ENCODE peak calls at places on chromosomes 7 and 10, in seven cellular contexts. T is hepatocyte; R is cardiac muscle cell; C is PC-9; H is prostate gland; F is heart left ventricle; J is CD8-positive, alpha-beta memory T cell. W is an unnamed sample.

GRCh38 chr7:135169141-135169935 is 1.2 kb downstream of the CYREN start:
- DNase-seq in J (peak; percentile 49), C (peak; percentile 62), R (peak; percentile 40), F (no peak), H (no peak), T (peak; percentile 39), W (peak; percentile 93)

GRCh38 chr10:93837783-93838677 is 55.7 kb upstream of the SLC35G1 start:
- DNase-seq in H (no peak), J (no peak), C (no peak), F (no peak), R (no peak), T (no peak), W (no peak)

GRCh38 chr10:113520606-113521481 is 32.0 kb upstream of the HABP2 start:
- DNase-seq in H (peak; percentile 75), J (no peak), F (peak; percentile 60), T (peak; percentile 87), C (no peak), R (peak; percentile 83), W (peak; percentile 43)

GRCh38 chr10:126905776-126906703 is 812 bp downstream of the DOCK1 start:
- DNase-seq in R (peak; percentile 43), F (peak; percentile 46), C (no peak), H (no peak), T (peak; percentile 56), J (no peak), W (no peak)

GRCh38 chr7:77649950-77650349 is 46.3 kb upstream of the RSBN1L start:
- DNase-seq in C (no peak), J (no peak), H (no peak), R (peak; percentile 72), T (no peak), F (no peak), W (no peak)

GRCh38 chr7:37713613-37714012 is 30.0 kb downstream of the GPR141 start:
- DNase-seq in H (no peak), F (no peak), R (no peak), J (no peak), T (no peak), C (no peak), W (no peak)

GRCh38 chr10:48207853-48208252 is 66.6 kb downstream of the FRMPD2 start:
- DNase-seq in J (no peak), R (no peak), T (no peak), F (no peak), C (no peak), H (no peak), W (no peak)

GRCh38 chr10:6202684-6203330 is at the start of gene PFKFB3:
- DNase-seq in C (peak; percentile 73), R (peak; percentile 97), J (peak; percentile 90), T (peak; percentile 98), F (peak; percentile 96), H (peak; percentile 95), W (peak; percentile 94)

GRCh38 chr7:78769551-78770101 is 683.8 kb downstream of the MAGI2 start:
- DNase-seq in C (no peak), T (no peak), F (no peak), J (no peak), H (no peak), R (no peak), W (no peak)

GRCh38 chr7:157791666-157792065 is 454.9 kb downstream of the DNAJB6 start:
- DNase-seq in T (no peak), J (no peak), H (no peak), C (no peak), F (no peak), R (no peak), W (no peak)

GRCh38 chr10:33154590-33154989 is 179.9 kb downstream of the NRP1 start:
- DNase-seq in H (no peak), C (no peak), F (no peak), J (no peak), T (no peak), R (peak; percentile 45), W (no peak)

GRCh38 chr7:131525820-131526219 is 30.6 kb downstream of the PODXL start:
- DNase-seq in J (no peak), F (no peak), H (no peak), T (no peak), C (peak; percentile 52), R (no peak), W (no peak)

GRCh38 chr7:70893422-70893821 is 238.5 kb upstream of the GALNT17 start:
- DNase-seq in C (no peak), R (no peak), H (no peak), T (no peak), J (no peak), F (no peak), W (no peak)

GRCh38 chr10:74322141-74322540 is 171.1 kb downstream of the ADK start:
- DNase-seq in C (no peak), R (no peak), T (no peak), J (no peak), F (no peak), H (no peak), W (no peak)

GRCh38 chr10:99540673-99541531 is 8.2 kb downstream of the NKX2-3 start:
- DNase-seq in T (peak; percentile 77), C (no peak), F (no peak), H (no peak), R (no peak), J (no peak), W (peak; percentile 47)

GRCh38 chr10:72075184-72076115 is 12.9 kb downstream of the SPOCK2 start:
- DNase-seq in H (no peak), C (peak; percentile 31), R (no peak), T (no peak), J (no peak), F (no peak), W (no peak)

GRCh38 chr10:22335204-22335956 is 9.9 kb upstream of the SPAG6 start:
- DNase-seq in H (no peak), R (peak; percentile 70), J (peak; percentile 66), C (no peak), F (no peak), T (peak; percentile 72), W (no peak)

GRCh38 chr10:22339761-22340361 is 5.4 kb upstream of the SPAG6 start:
- DNase-seq in R (no peak), J (no peak), H (no peak), C (peak; percentile 60), F (no peak), T (no peak), W (no peak)

GRCh38 chr10:22340362-22341189 is 4.7 kb upstream of the SPAG6 start:
- DNase-seq in R (peak; percentile 88), J (peak; percentile 47), F (peak; percentile 71), H (peak; percentile 53), T (peak; percentile 84), C (no peak), W (peak; percentile 88)

GRCh38 chr10:22341190-22341935 is 3.9 kb upstream of the SPAG6 start:
- DNase-seq in H (no peak), J (no peak), T (peak; percentile 17), R (no peak), F (no peak), C (no peak), W (no peak)

DNA sequence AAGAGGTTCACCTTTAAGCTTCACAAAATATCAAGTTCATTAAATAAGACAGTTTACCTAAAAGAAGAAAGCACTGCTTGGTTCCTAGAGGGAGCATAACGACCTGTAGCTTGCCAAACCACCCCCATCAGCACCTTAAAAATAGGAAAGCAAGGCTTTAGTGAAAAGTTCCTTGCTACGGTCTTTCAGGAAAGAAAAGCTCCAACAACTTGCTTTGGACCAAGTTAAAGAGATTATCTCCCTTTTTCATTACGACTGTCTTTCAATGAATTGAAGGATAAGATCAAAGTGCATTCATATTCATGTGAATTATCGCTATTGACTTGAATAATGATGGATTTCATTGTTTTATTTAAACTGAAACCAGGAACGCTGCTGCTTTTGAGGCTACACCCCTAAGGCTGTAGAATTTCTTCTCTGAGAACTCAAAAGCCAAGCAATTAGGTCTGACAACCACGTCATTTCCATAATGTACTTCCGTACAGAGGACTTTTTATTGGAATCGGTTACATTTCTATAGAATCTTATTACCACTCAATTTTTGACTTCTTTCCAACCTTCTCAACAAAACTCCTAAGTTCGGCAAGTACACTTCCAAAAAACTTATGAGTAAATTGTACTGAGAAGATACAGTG is 6.9 kb upstream of the SPAG6 start:
- DNase-seq in F (no peak), T (no peak), C (no peak), J (no peak), R (no peak), H (no peak), W (no peak)
- H3K4me1 ChIP-seq in F (peaks cover 49% of the 10 kb centered on the region), T (peaks cover 37% of the 10 kb centered on the region), C (peaks cover 6% of the 10 kb centered on the region), J (peaks cover 51% of the 10 kb centered on the region), R (peaks cover 15% of the 10 kb centered on the region), H (peaks cover 12% of the 10 kb centered on the region), W (peaks cover 23% of the 10 kb centered on the region)

GRCh38 chr10:79402951-79403350 is 42.5 kb downstream of the ZCCHC24 start:
- DNase-seq in T (no peak), F (no peak), R (no peak), J (no peak), H (no peak), C (no peak), W (no peak)
- H3K4me1 ChIP-seq in T (peaks cover 92% of the 10 kb centered on the region), F (no peaks in the 10 kb centered on the region), R (peaks cover 80% of the 10 kb centered on the region), J (no peaks in the 10 kb centered on the region), H (peaks cover 60% of the 10 kb centered on the region), C (peaks cover 22% of the 10 kb centered on the region), W (peaks cover 10% of the 10 kb centered on the region)

GRCh38 chr10:119216137-119216536 is 8.8 kb downstream of the GRK5 start:
- DNase-seq in H (no peak), R (no peak), T (no peak), J (no peak), F (no peak), C (no peak), W (no peak)
- H3K4me1 ChIP-seq in H (peaks cover 17% of the 10 kb centered on the region), R (peaks cover 19% of the 10 kb centered on the region), T (peaks cover 63% of the 10 kb centered on the region), J (peaks cover 49% of the 10 kb centered on the region), F (peaks cover 93% of the 10 kb centered on the region), C (no peaks in the 10 kb centered on the region), W (peaks cover 17% of the 10 kb centered on the region)

GRCh38 chr7:138245682-138246081 is 169.4 kb downstream of the AKR1D1 start:
- DNase-seq in R (peak; percentile 91), T (peak; percentile 54), J (no peak), H (no peak), F (no peak), C (no peak), W (no peak)

GRCh38 chr7:138246391-138246790 is 170.1 kb downstream of the AKR1D1 start:
- DNase-seq in J (no peak), F (no peak), R (no peak), C (no peak), H (no peak), T (peak; percentile 19), W (no peak)

GRCh38 chr7:138243430-138243829 is 167.2 kb downstream of the AKR1D1 start:
- DNase-seq in R (peak; percentile 72), H (no peak), J (no peak), T (peak; percentile 65), F (peak; percentile 13), C (no peak), W (no peak)

GRCh38 chr7:138244606-138245005 is 168.3 kb downstream of the AKR1D1 start:
- DNase-seq in C (no peak), T (no peak), J (no peak), R (no peak), H (no peak), F (no peak), W (no peak)

DNA sequence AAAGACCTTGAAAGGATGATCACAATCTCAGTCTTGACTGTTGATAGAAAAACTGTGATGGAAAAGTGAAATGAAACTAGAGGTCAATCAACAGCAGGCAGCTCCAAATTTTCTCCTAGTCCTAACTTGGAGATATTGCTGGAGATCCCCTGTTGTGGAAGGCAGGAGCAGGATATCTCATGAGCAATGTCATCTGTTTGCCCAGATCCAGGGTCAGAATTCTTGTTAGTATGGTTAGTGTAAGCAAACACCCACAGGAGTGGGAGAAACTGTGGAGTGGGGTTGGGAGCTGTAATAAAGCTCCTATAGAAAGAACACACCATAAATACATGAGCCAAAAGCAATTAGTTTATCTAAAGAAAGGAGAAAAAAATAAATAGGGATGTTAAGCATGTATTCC is 169.0 kb downstream of the AKR1D1 start:
- DNase-seq in R (peak; percentile 20), T (peak; percentile 20), F (no peak), C (no peak), H (no peak), J (no peak), W (no peak)
- H3K4me1 ChIP-seq in R (peaks cover 33% of the 10 kb centered on the region), T (peaks cover 23% of the 10 kb centered on the region), F (no peaks in the 10 kb centered on the region), C (no peaks in the 10 kb centered on the region), H (no peaks in the 10 kb centered on the region), J (no peaks in the 10 kb centered on the region), W (no peaks in the 10 kb centered on the region)